ENCODE peak calls at places on chromosomes 11 and 22, in five cellular contexts. I, A, J, M and F are unnamed samples.

GRCh38 chr11:27471588-27472397 is 797 bp downstream of the LGR4 start:
- DNase-seq in A (peak; percentile 5), M (no peak), I (peak; percentile 1), J (peak; percentile 41), F (peak; percentile 48)

GRCh38 chr22:20577045-20577444 is 69.6 kb downstream of the MED15 start:
- DNase-seq in A (no peak), I (no peak), J (no peak), M (no peak), F (no peak)

GRCh38 chr11:12640926-12641849 is 33.0 kb upstream of the TEAD1 start:
- DNase-seq in M (no peak), A (no peak), I (no peak), J (no peak), F (no peak)

GRCh38 chr11:68160100-68160695 is 39.0 kb upstream of the CHKA start:
- DNase-seq in A (no peak), J (peak; percentile 16), M (no peak), I (no peak), F (no peak)

GRCh38 chr11:31799036-31799793 is 11.9 kb downstream of the PAX6 start:
- DNase-seq in M (no peak), A (no peak), I (no peak), J (no peak), F (no peak)

GRCh38 chr11:134584001-134584561 is 172.0 kb upstream of the B3GAT1 start:
- DNase-seq in J (no peak), A (no peak), I (no peak), M (no peak), F (no peak)

GRCh38 chr11:5923789-5924188 is 18.3 kb upstream of the OR56A3 start:
- DNase-seq in J (no peak), I (no peak), A (no peak), M (no peak), F (no peak)

GRCh38 chr22:35071784-35072183 is 5.8 kb downstream of the ISX start:
- DNase-seq in M (no peak), J (no peak), I (no peak), A (no peak), F (no peak)

GRCh38 chr11:132373405-132374141 is 1003.2 kb downstream of the NTM start:
- DNase-seq in I (no peak), A (no peak), M (no peak), J (no peak), F (no peak)

GRCh38 chr11:119778391-119779194 is 49.6 kb upstream of the NECTIN1 start:
- DNase-seq in J (no peak), M (no peak), I (no peak), A (no peak), F (no peak)

GRCh38 chr11:47587733-47588326 is 1.4 kb downstream of the FAM180B start:
- DNase-seq in I (no peak), A (no peak), J (no peak), M (no peak), F (peak; percentile 78)

GRCh38 chr22:30423296-30423958 is 2.1 kb upstream of the MTFP1 start:
- DNase-seq in A (peak; percentile 35), I (peak; percentile 21), J (peak; percentile 58), M (no peak), F (no peak)

GRCh38 chr11:123219066-123219697 is 24.1 kb upstream of the CLMP start:
- DNase-seq in J (no peak), A (no peak), M (no peak), I (no peak), F (no peak)

GRCh38 chr11:10731064-10731680 is 19.9 kb upstream of the CTR9 start:
- DNase-seq in I (no peak), J (no peak), A (no peak), M (peak; percentile 32), F (no peak)

GRCh38 chr22:48500481-48501230 is 1327.0 kb downstream of the BRD1 start:
- DNase-seq in A (no peak), M (peak; percentile 93), I (no peak), J (no peak), F (no peak)

GRCh38 chr11:23494981-23495380 is 634.7 kb upstream of the CCDC179 start:
- DNase-seq in A (no peak), M (no peak), J (no peak), I (no peak), F (no peak)

GRCh38 chr11:61836193-61836592 is 8.1 kb downstream of the FADS2 start:
- DNase-seq in J (no peak), M (no peak), A (no peak), I (no peak), F (no peak)

GRCh38 chr11:34234086-34234740 is 123.6 kb downstream of the ABTB2 start:
- DNase-seq in I (peak; percentile 47), M (peak; percentile 75), A (peak; percentile 75), J (peak; percentile 39), F (no peak)

GRCh38 chr11:32109138-32109537 is 18.3 kb downstream of the RCN1 start:
- DNase-seq in I (no peak), J (no peak), M (peak; percentile 69), A (no peak), F (peak; percentile 24)

GRCh38 chr11:102378818-102379217 is 31.8 kb downstream of the BIRC2 start:
- DNase-seq in A (no peak), J (no peak), I (no peak), M (no peak), F (no peak)

GRCh38 chr11:72039108-72039850 is 40.6 kb downstream of the IL18BP start:
- DNase-seq in M (peak; percentile 24), I (no peak), A (no peak), J (no peak), F (no peak)

GRCh38 chr11:90323289-90323688 is 100.4 kb upstream of the CHORDC1 start:
- DNase-seq in J (no peak), M (no peak), I (no peak), A (no peak), F (no peak)

GRCh38 chr11:643366-643765 is 6.3 kb downstream of the DRD4 start:
- DNase-seq in J (no peak), I (no peak), M (no peak), A (no peak), F (no peak)

GRCh38 chr22:31106651-31107205 is 640 bp downstream of the SELENOM start:
- DNase-seq in I (no peak), A (no peak), J (no peak), M (no peak), F (no peak)

GRCh38 chr11:119367661-119368120 is 13.8 kb downstream of the USP2 start:
- DNase-seq in J (no peak), A (no peak), M (no peak), I (no peak), F (no peak)

GRCh38 chr11:118051136-118051610 is 25.7 kb upstream of the TMPRSS4 start:
- DNase-seq in I (no peak), M (no peak), A (no peak), J (no peak), F (no peak)

GRCh38 chr11:118048472-118049370 is 28.2 kb upstream of the TMPRSS4 start:
- DNase-seq in J (no peak), I (no peak), A (no peak), M (no peak), F (no peak)

GRCh38 chr11:118051611-118052461 is 25.0 kb upstream of the TMPRSS4 start:
- DNase-seq in A (peak; percentile 76), J (peak; percentile 20), I (peak; percentile 55), M (no peak), F (no peak)

GRCh38 chr11:118049771-118050170 is 27.1 kb upstream of the TMPRSS4 start:
- DNase-seq in I (no peak), A (no peak), M (no peak), J (peak; percentile 4), F (no peak)

DNA sequence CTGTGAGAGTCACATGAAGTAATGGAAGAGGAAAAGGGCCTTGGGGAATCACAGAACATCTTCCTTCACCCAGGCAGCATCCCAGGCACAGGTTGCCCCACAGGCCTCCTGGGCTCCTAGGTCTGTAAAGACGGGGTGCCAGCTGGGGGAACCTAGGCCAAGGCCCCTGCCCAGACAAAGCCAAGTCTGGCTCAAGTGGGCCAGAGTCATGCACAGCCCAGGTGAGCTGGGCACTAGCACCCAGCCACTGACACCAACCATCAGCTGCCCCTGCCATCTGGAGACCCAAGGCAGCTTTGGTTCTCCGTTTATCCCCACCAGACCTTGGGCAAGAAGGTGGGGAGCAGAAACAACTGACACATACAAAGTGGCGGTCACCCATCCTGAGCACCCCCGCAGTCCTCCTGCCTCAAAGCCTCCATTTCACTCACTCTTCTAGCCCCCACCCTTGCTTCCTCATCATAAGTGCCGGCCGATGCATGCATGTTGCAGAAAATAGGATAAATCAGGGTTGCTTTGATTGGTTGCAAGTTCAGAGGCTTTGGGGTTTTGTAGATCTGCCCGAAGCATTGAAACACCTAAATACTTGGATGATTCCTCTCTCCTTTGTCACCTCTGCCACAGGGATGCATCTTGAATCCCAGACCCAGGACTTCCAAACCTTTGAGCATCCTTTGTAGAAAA is 26.5 kb upstream of the TMPRSS4 start:
- DNase-seq in M (no peak), A (no peak), J (peak; percentile 12), I (no peak), F (no peak)
- H3K4me1 ChIP-seq in M (no peaks in the 10 kb centered on the region), A (peaks cover 75% of the 10 kb centered on the region), J (no peaks in the 10 kb centered on the region), I (peaks cover 78% of the 10 kb centered on the region), F (no peaks in the 10 kb centered on the region)

GRCh38 chr22:38027487-38027886 is 29.7 kb upstream of the PICK1 start:
- DNase-seq in J (no peak), I (no peak), A (no peak), M (no peak), F (no peak)

GRCh38 chr22:38029370-38029769 is 27.8 kb upstream of the PICK1 start:
- DNase-seq in M (no peak), J (no peak), I (no peak), A (no peak), F (no peak)

GRCh38 chr22:38030311-38031133 is 26.7 kb upstream of the PICK1 start:
- DNase-seq in I (no peak), J (no peak), A (no peak), M (no peak), F (no peak)

GRCh38 chr22:38029901-38030300 is 27.3 kb upstream of the PICK1 start:
- DNase-seq in M (no peak), I (no peak), A (no peak), J (no peak), F (no peak)

GRCh38 chr22:38028344-38029130 is 28.7 kb upstream of the PICK1 start:
- DNase-seq in A (no peak), J (no peak), M (no peak), I (no peak), F (no peak)
- H3K4me1 ChIP-seq in A (no peaks in the 10 kb centered on the region), J (peaks cover 4% of the 10 kb centered on the region), M (peaks cover 26% of the 10 kb centered on the region), I (no peaks in the 10 kb centered on the region), F (no peaks in the 10 kb centered on the region)

GRCh38 chr11:70606248-70606950 is 208.1 kb downstream of the CTTN start:
- DNase-seq in I (no peak), M (no peak), A (no peak), J (no peak), F (no peak)

GRCh38 chr11:70610561-70610960 is 212.2 kb downstream of the CTTN start:
- DNase-seq in J (no peak), A (no peak), M (peak; percentile 7), I (no peak), F (no peak)

GRCh38 chr11:70606951-70607330 is 208.6 kb downstream of the CTTN start:
- DNase-seq in M (no peak), I (no peak), J (no peak), A (no peak), F (no peak)

GRCh38 chr11:70607561-70607960 is 209.2 kb downstream of the CTTN start:
- DNase-seq in J (no peak), M (no peak), A (no peak), I (no peak), F (no peak)

GRCh38 chr11:70608568-70609314 is 210.4 kb downstream of the CTTN start:
- DNase-seq in M (peak; percentile 55), I (no peak), J (no peak), A (no peak), F (peak; percentile 36)
- H3K4me1 ChIP-seq in M (no peaks in the 10 kb centered on the region), I (no peaks in the 10 kb centered on the region), J (no peaks in the 10 kb centered on the region), A (no peaks in the 10 kb centered on the region), F (peaks cover 23% of the 10 kb centered on the region)

GRCh38 chr11:69915151-69915500 is 95.9 kb upstream of the FGF3 start:
- DNase-seq in M (peak; percentile 23), A (no peak), I (no peak), J (no peak), F (no peak)
- H3K4me1 ChIP-seq in M (peaks cover 18% of the 10 kb centered on the region), A (peaks cover 5% of the 10 kb centered on the region), I (no peaks in the 10 kb centered on the region), J (peaks cover 18% of the 10 kb centered on the region), F (no peaks in the 10 kb centered on the region)